ENCODE peak calls at places on chromosomes 6 and 20, in ten cellular contexts. V is OCI-LY7; J is naive thymus-derived CD4-positive, alpha-beta T cell; K is neural progenitor cell; O is sigmoid colon; B is effector memory CD4-positive, alpha-beta T cell; A is hepatocyte; I is upper lobe of right lung; T is left ventricle myocardium inferior; G is IMR-90. N is an unnamed sample.

GRCh38 chr20:44033344-44033743 is 118.7 kb downstream of the TOX2 start:
- DNase-seq in K (no peak), V (no peak), O (peak; percentile 13), J (no peak), I (no peak), T (no peak), G (peak; percentile 21), B (no peak), A (no peak), N (no peak)

GRCh38 chr20:62631336-62632317 is 10.7 kb upstream of the SLCO4A1 start:
- DNase-seq in I (no peak), A (no peak), K (no peak), V (no peak), T (no peak), B (no peak), J (no peak), G (no peak), O (no peak), N (no peak)

GRCh38 chr6:71510057-71510713 is 221.6 kb downstream of the OGFRL1 start:
- DNase-seq in A (peak; percentile 63), V (peak; percentile 65), G (peak; percentile 84), K (peak; percentile 46), I (peak; percentile 60), J (no peak), T (peak; percentile 28), O (peak; percentile 74), B (no peak), N (peak; percentile 31)

GRCh38 chr20:11015440-11015839 is 341.6 kb upstream of the JAG1 start:
- DNase-seq in I (no peak), B (no peak), A (no peak), O (no peak), J (no peak), T (no peak), V (no peak), G (no peak), K (no peak), N (no peak)

GRCh38 chr6:144266091-144266649 is 19.0 kb upstream of the UTRN start:
- DNase-seq in T (peak; percentile 69), V (no peak), K (peak; percentile 71), J (no peak), O (peak; percentile 87), A (peak; percentile 40), B (no peak), G (peak; percentile 76), I (peak; percentile 70), N (peak; percentile 31)

GRCh38 chr20:20814685-20815084 is 102.2 kb upstream of the RALGAPA2 start:
- DNase-seq in K (peak; percentile 44), A (peak; percentile 31), T (no peak), G (no peak), I (no peak), B (no peak), J (no peak), O (no peak), V (no peak), N (no peak)

GRCh38 chr6:128482642-128483041 is 37.8 kb downstream of the PTPRK start:
- DNase-seq in T (no peak), G (no peak), I (no peak), J (no peak), B (no peak), O (no peak), V (no peak), A (no peak), K (peak; percentile 51), N (no peak)

GRCh38 chr6:101545171-101545570 is 151.7 kb downstream of the GRIK2 start:
- DNase-seq in O (no peak), T (no peak), J (no peak), B (no peak), I (no peak), G (peak; percentile 68), K (no peak), V (no peak), A (no peak), N (no peak)

GRCh38 chr6:149985506-149985937 is 21.8 kb downstream of the ULBP1 start:
- DNase-seq in V (no peak), G (no peak), O (no peak), J (no peak), A (no peak), I (no peak), K (no peak), B (no peak), T (no peak), N (no peak)

GRCh38 chr6:161168281-161168891 is 105.5 kb downstream of the AGPAT4 start:
- DNase-seq in O (no peak), G (peak; percentile 99), I (no peak), T (no peak), B (no peak), K (peak; percentile 75), A (peak; percentile 61), V (no peak), J (no peak), N (peak; percentile 81)

GRCh38 chr6:93468291-93468690 is 48.9 kb upstream of the EPHA7 start:
- DNase-seq in V (no peak), A (peak; percentile 13), J (no peak), I (no peak), G (no peak), T (no peak), O (no peak), K (peak; percentile 86), B (no peak), N (no peak)

GRCh38 chr6:39029156-39030011 is 19.2 kb upstream of the GLP1R start:
- DNase-seq in B (no peak), J (no peak), K (peak; percentile 61), O (no peak), G (no peak), T (no peak), A (peak; percentile 31), V (peak; percentile 22), I (no peak), N (no peak)

GRCh38 chr6:35259946-35260626 is 551 bp downstream of the ZNF76 start:
- DNase-seq in T (peak; percentile 76), I (peak; percentile 92), K (no peak), O (peak; percentile 87), A (peak; percentile 80), G (peak; percentile 16), V (peak; percentile 74), B (peak; percentile 86), J (peak; percentile 57), N (peak; percentile 78)
- H3K4me3 ChIP-seq in T (peak overlapping the region; percentile 94), I (peak overlapping the region; percentile 67), K (peak overlapping the region; percentile 76), O (peak overlapping the region; percentile 98), A (peak overlapping the region; percentile 70), G (peak overlapping the region; percentile 64), V (peak overlapping the region; percentile 81), B (peak overlapping the region; percentile 67), J (peak overlapping the region; percentile 65), N (peak overlapping the region; percentile 21)

GRCh38 chr6:44265003-44265842 is at the start of gene NFKBIE:
- DNase-seq in T (peak; percentile 97), J (peak; percentile 92), K (peak; percentile 96), B (peak; percentile 95), G (peak; percentile 94), V (peak; percentile 88), O (peak; percentile 97), I (peak; percentile 97), A (peak; percentile 98), N (peak; percentile 97)
- H3K27ac ChIP-seq in T (peak within 1 kb of the TSS; percentile 82), J (peak within 1 kb of the TSS; percentile 97), K (no peak within 1 kb of the TSS), B (peak within 1 kb of the TSS; percentile 92), G (peak within 1 kb of the TSS; percentile 75), V (peak within 1 kb of the TSS; percentile 85), O (peak within 1 kb of the TSS; percentile 88), I (peak within 1 kb of the TSS; percentile 87), A (peak within 1 kb of the TSS; percentile 93), N (peak within 1 kb of the TSS; percentile 82)

DNA sequence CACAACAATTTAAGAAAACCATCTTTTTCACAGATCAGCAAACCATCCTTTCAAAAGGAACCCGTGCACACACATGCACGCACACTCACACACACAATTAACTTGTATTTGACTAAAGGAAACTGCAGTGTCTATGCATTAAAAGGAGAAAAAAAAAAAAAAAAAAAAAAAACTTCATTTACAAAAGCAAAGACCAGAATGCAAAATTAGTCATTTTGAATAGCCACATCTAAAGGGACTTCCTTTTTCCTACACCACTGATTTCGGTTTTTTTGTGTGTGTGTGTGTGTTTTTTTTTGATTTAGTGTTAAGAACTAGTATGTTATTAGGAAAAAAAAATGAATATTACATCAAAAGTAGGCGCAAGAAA is 6.3 kb downstream of the ZMYND8 start:
- DNase-seq in A (no peak), B (no peak), K (no peak), V (peak; percentile 62), G (no peak), T (no peak), J (peak; percentile 53), O (no peak), I (no peak), N (no peak)
- H3K4me3 ChIP-seq in A (no peak overlapping the region), B (no peak overlapping the region), K (peak overlapping the region; percentile 44), V (peak overlapping the region; percentile 74), G (no peak overlapping the region), T (peak overlapping the region; percentile 55), J (no peak overlapping the region), O (no peak overlapping the region), I (no peak overlapping the region), N (no peak overlapping the region)

GRCh38 chr20:19774086-19774933 is 16.3 kb downstream of the RIN2 start:
- DNase-seq in V (no peak), J (no peak), I (no peak), B (no peak), A (no peak), K (peak; percentile 69), T (no peak), O (no peak), G (no peak), N (no peak)

GRCh38 chr20:19773471-19773870 is 15.4 kb downstream of the RIN2 start:
- DNase-seq in T (no peak), A (no peak), J (no peak), V (no peak), B (no peak), O (no peak), G (no peak), K (no peak), I (no peak), N (no peak)

GRCh38 chr20:19777311-19777710 is 19.3 kb downstream of the RIN2 start:
- DNase-seq in A (no peak), B (no peak), O (no peak), J (no peak), G (no peak), I (no peak), T (no peak), V (no peak), K (no peak), N (no peak)

GRCh38 chr20:19777981-19778380 is 19.9 kb downstream of the RIN2 start:
- DNase-seq in V (no peak), I (no peak), B (no peak), A (no peak), J (no peak), K (no peak), G (no peak), T (no peak), O (no peak), N (no peak)

DNA sequence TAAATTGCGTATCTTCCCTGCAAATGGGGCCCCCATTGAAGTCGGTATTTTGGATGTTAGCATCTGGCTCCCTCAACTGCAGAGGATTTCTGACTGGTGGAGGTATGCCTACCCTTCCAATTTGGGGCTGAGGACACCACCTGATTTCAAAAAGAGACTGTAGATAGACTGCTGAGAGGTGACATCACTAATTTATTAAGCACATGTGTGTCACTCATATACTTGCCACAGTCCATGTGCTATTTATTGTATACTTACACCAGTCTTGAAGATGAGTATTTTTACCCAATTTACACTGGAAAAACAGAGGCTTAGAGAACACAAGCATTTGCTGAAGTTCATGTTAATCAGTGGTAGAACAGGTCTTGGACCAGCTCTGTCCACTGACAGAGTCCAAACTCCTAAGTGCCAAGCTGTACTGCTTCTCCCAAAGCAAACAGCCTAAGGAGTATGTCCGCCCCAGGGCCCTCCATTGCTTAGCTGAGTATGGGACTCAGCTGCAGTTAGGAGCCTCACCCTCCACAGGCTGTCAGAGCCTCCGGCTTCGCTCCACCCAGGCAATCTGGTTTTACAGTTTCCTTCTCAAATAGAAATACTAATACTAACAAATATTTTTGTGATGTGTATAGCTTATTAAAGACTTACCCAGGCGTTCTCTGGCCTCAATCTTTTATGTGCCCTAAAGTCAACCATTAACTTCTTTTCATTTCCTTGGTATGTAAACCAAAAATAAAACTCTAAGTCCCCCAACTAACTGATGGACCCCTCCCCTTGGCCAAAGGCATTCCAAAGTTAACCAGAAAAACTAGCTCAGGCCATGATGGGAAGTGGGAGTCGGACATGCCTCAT is 17.5 kb downstream of the RIN2 start:
- DNase-seq in B (no peak), V (no peak), K (no peak), G (no peak), I (no peak), A (peak; percentile 72), O (no peak), J (no peak), T (no peak), N (no peak)
- H3K27ac ChIP-seq in B (no peak overlapping the region), V (no peak overlapping the region), K (no peak overlapping the region), G (no peak overlapping the region), I (no peak overlapping the region), A (peak overlapping the region; percentile 80), O (no peak overlapping the region), J (no peak overlapping the region), T (peak overlapping the region; percentile 83), N (no peak overlapping the region)